ENCODE peak calls at places on chromosomes 1 and 21, in ten cellular contexts. N is fibroblast of lung, K is heart left ventricle, G is PC-3, Y is left ventricle myocardium inferior, S is AG04450, I is foreskin keratinocyte, R is body of pancreas, L is suprapubic skin, H is heart right ventricle. A is an unnamed sample. For H3K27me3, the result is how much of the 10 kb centered on the place peaks cover.

GRCh38 chr1:12464627-12465056 is 153.4 kb downstream of the DHRS3 start:
- DNase-seq in K (no peak), G (peak), Y (no peak), L (no peak), S (peak), R (no peak), I (no peak), N (peak), H (no peak), A (no peak)

GRCh38 chr1:145872421-145872891 is 13.2 kb downstream of the ANKRD35 start:
- DNase-seq in S (no peak), K (peak), Y (peak), H (peak), N (no peak), I (no peak), G (no peak), L (peak), R (no peak), A (no peak)

GRCh38 chr1:212825798-212826452 is 21.5 kb downstream of the SPATA45 start:
- DNase-seq in Y (no peak), R (no peak), H (no peak), S (no peak), G (no peak), N (no peak), K (no peak), L (no peak), I (no peak), A (no peak)

GRCh38 chr21:28547795-28548194 is 444.9 kb downstream of the LTN1 start:
- DNase-seq in Y (no peak), L (no peak), S (no peak), G (no peak), K (no peak), H (no peak), R (no peak), I (no peak), N (peak), A (no peak)

GRCh38 chr1:42777860-42778259 is 6.9 kb upstream of the TMEM269 start:
- DNase-seq in I (peak), Y (no peak), G (peak), H (no peak), K (no peak), S (no peak), R (no peak), N (no peak), L (no peak), A (no peak)

GRCh38 chr1:151511636-151512215 is 539 bp downstream of the CGN start:
- DNase-seq in R (peak), K (no peak), Y (no peak), G (peak), S (no peak), I (no peak), L (no peak), N (no peak), H (peak), A (no peak)

GRCh38 chr1:95509989-95510388 is 276.0 kb downstream of the RWDD3 start:
- DNase-seq in R (no peak), L (no peak), H (no peak), I (no peak), G (no peak), Y (no peak), K (no peak), N (no peak), S (no peak), A (no peak)

GRCh38 chr1:204074274-204075115 is 1.6 kb downstream of the SOX13 start:
- DNase-seq in R (peak), S (no peak), N (peak), H (peak), G (peak), L (peak), I (peak), Y (peak), K (peak), A (no peak)

GRCh38 chr1:183953031-183953430 is 84.5 kb downstream of the COLGALT2 start:
- DNase-seq in I (no peak), Y (no peak), L (no peak), H (no peak), G (peak), K (no peak), R (no peak), N (no peak), S (no peak), A (no peak)

GRCh38 chr1:28601696-28602095 is 9.6 kb downstream of the RAB42 start:
- DNase-seq in L (no peak), Y (no peak), K (no peak), H (no peak), I (peak), S (peak), N (peak), R (no peak), G (peak), A (peak)

GRCh38 chr1:6035719-6036118 is 10.0 kb upstream of the KCNAB2 start:
- DNase-seq in R (no peak), N (no peak), L (no peak), S (no peak), Y (no peak), K (no peak), I (no peak), H (no peak), G (no peak), A (no peak)
- TF ChIP-seq CTCF in R (no peak), N (no peak), L (no peak), S (no peak), Y (no peak), K (no peak), I (peak), H (no peak), G (peak), A (peak)

GRCh38 chr1:24930703-24931480 is 816 bp upstream of the RUNX3 start:
- DNase-seq in N (no peak), K (no peak), Y (no peak), G (no peak), S (no peak), I (no peak), H (no peak), R (no peak), L (no peak), A (no peak)
- H3K27me3 ChIP-seq in N (half or more), K (half or more), Y (half or more), G (half or more), S (half or more), I (half or more), H (half or more), R (half or more), L (half or more), A (half or more)

GRCh38 chr1:115184260-115184950 is 95.1 kb upstream of the TSPAN2 start:
- DNase-seq in R (no peak), Y (no peak), I (peak), N (peak), G (peak), K (no peak), H (no peak), S (no peak), L (no peak), A (no peak)
- TF ChIP-seq CTCF in R (no peak), Y (peak), I (no peak), N (peak), G (no peak), K (no peak), H (no peak), S (no peak), L (no peak), A (no peak)

GRCh38 chr1:85597709-85598108 is 17.1 kb downstream of the CCN1 start:
- DNase-seq in L (no peak), S (no peak), H (no peak), I (no peak), R (no peak), K (no peak), Y (no peak), G (no peak), N (no peak), A (no peak)

GRCh38 chr1:85599638-85600037 is 19.1 kb downstream of the CCN1 start:
- DNase-seq in I (no peak), K (no peak), Y (no peak), H (no peak), L (no peak), S (no peak), N (no peak), G (no peak), R (no peak), A (no peak)

GRCh38 chr1:85596531-85596930 is 16.0 kb downstream of the CCN1 start:
- DNase-seq in K (no peak), N (no peak), Y (no peak), G (no peak), R (no peak), H (no peak), S (no peak), L (no peak), I (no peak), A (no peak)

GRCh38 chr1:85599076-85599491 is 18.5 kb downstream of the CCN1 start:
- DNase-seq in G (peak), S (no peak), Y (no peak), H (no peak), K (no peak), N (no peak), L (no peak), R (no peak), I (no peak), A (no peak)

GRCh38 chr1:85596947-85597346 is 16.4 kb downstream of the CCN1 start:
- DNase-seq in H (no peak), Y (no peak), L (no peak), G (no peak), K (no peak), I (no peak), R (no peak), S (no peak), N (no peak), A (no peak)
- H3K27me3 ChIP-seq in H (under half), Y (under half), L (under half), G (under half), K (under half), I (under half), R (under half), S (under half), N (under half), A (under half)

DNA sequence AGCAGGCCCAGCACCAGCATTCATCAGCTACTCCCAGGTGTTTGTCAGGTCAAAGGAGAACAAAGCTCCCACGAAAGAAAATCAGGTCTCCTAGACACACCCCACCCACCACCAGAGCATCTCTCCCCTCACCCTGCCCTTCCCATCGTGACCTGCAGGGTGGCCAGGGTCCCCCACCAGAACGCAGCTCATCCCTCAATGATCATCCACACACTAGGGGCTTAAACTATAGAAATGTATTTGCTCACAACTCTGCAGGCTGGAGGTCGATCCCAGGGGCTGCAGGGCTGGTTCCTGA is 97.4 kb downstream of the RIPK4 start:
- DNase-seq in G (no peak), I (no peak), N (no peak), H (no peak), K (no peak), S (no peak), L (no peak), Y (no peak), R (no peak), A (no peak)
- TF ChIP-seq CTCF in G (no peak), I (no peak), N (no peak), H (no peak), K (no peak), S (no peak), L (no peak), Y (no peak), R (no peak), A (no peak)

GRCh38 chr1:112298558-112298957 is 97.5 kb upstream of the CTTNBP2NL start:
- DNase-seq in L (no peak), Y (no peak), R (peak), S (peak), G (peak), I (peak), K (no peak), N (peak), H (no peak), A (no peak)
- H3K27me3 ChIP-seq in L (under half), Y (under half), R (under half), S (under half), G (under half), I (under half), K (under half), N (under half), H (under half), A (under half)

GRCh38 chr1:198352975-198353695 is 187.3 kb downstream of the ATP6V1G3 start:
- DNase-seq in Y (no peak), I (no peak), N (no peak), L (no peak), H (no peak), G (no peak), R (no peak), K (no peak), S (no peak), A (no peak)

GRCh38 chr1:198346178-198346577 is 189.4 kb downstream of the NEK7 start:
- DNase-seq in R (no peak), K (no peak), L (no peak), G (no peak), I (no peak), N (no peak), H (no peak), Y (no peak), S (no peak), A (no peak)

DNA sequence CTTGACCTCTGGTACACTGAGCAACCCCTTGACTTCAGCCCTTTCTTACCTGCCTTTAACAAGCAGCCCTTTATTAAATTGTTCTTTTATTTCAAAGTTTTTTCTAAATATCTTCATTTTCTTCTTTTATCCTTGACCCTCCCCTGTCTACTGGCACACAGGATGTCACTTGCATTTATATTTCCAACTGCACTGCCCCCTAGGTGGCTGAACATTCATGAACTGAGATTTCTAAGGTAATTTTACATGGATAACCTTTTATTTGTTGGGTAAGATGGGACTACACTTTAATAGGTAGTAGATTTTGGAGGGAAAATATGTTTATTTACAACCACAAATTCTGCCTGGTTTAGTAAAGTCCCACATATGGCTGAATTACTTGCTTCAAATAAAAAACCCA is 190.0 kb downstream of the ATP6V1G3 start:
- DNase-seq in R (no peak), L (no peak), G (no peak), N (no peak), Y (no peak), H (no peak), S (no peak), K (no peak), I (no peak), A (no peak)
- TF ChIP-seq CTCF in R (no peak), L (no peak), G (peak), N (no peak), Y (peak), H (peak), S (no peak), K (no peak), I (peak), A (peak)

GRCh38 chr1:101444873-101445618 is 208.2 kb downstream of the S1PR1 start:
- DNase-seq in K (no peak), S (no peak), G (no peak), L (no peak), N (no peak), R (no peak), H (no peak), I (no peak), Y (peak), A (no peak)
- H3K27me3 ChIP-seq in K (under half), S (under half), G (under half), L (under half), N (under half), R (under half), H (under half), I (under half), Y (under half), A (under half)

DNA sequence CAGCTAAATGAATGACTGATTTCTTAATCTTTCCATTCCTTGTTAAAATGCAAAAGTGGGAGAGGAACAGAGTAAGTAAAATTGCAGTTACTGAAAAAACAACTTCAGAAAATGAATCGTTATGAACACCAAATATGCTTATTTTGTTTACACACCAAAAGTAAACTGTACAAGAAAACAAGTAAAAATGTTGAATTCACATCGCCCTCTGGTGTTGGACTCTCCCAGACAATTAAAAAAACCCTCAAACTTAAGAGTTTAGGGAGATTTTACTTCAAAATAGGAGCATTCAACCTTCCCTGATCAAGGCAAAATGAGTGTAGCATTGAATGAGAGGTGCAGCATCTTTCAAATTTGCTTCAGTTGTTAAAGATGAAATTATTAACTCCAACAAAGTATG is 19.4 kb upstream of the ESRRG start:
- DNase-seq in R (no peak), G (peak), N (no peak), H (no peak), L (no peak), K (no peak), I (peak), S (no peak), Y (no peak), A (no peak)
- TF ChIP-seq CTCF in R (peak), G (peak), N (peak), H (peak), L (no peak), K (no peak), I (peak), S (peak), Y (peak), A (peak)

DNA sequence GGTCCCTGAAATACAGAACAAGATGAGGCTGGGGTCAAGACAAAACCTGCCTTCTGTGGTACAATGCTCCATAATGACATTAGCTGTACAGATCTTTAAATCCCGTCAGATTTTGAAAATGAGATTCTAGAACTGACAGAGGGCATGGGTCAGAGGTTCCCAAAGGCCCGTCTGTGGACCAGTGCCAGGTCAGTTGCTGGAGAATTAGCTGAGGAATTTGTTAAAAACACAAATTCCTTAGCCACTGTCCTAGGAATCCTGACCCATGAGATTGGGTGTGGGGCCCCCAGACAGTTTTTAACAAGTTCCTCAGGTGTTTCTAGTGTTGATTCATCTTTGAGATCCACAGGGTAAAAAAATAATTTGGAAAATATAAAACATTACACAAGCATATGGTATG is 97.0 kb downstream of the SIPA1L2 start:
- DNase-seq in G (no peak), K (no peak), I (no peak), L (no peak), Y (no peak), N (no peak), R (no peak), H (no peak), S (no peak), A (no peak)
- H3K27me3 ChIP-seq in G (under half), K (under half), I (under half), L (under half), Y (under half), N (under half), R (under half), H (under half), S (under half), A (under half)